ENCODE peak calls at places on chromosomes 3 and 15, in five cellular contexts. U, X, Y, T and B are unnamed samples.

GRCh38 chr15:66841953-66842681 is 140.1 kb downstream of the SMAD6 start:
- DNase-seq in U (peak; percentile 95), X (peak; percentile 29), Y (no peak), T (no peak), B (peak; percentile 71)

GRCh38 chr3:107068980-107069379 is 308.3 kb upstream of the CCDC54 start:
- DNase-seq in U (peak; percentile 93), X (no peak), T (no peak), Y (peak; percentile 1), B (peak; percentile 37)

GRCh38 chr15:98729446-98730042 is 81.2 kb downstream of the IGF1R start:
- DNase-seq in Y (no peak), U (no peak), X (no peak), T (no peak), B (no peak)

GRCh38 chr3:115042351-115042750 is 104.7 kb downstream of the ZBTB20 start:
- DNase-seq in Y (no peak), X (no peak), T (no peak), U (no peak), B (no peak)

GRCh38 chr3:15267502-15267901 is 61.5 kb downstream of the CAPN7 start:
- DNase-seq in X (no peak), Y (no peak), T (no peak), U (no peak), B (no peak)

GRCh38 chr15:100595964-100596363 is 6.0 kb downstream of the LINS1 start:
- DNase-seq in U (no peak), X (no peak), Y (no peak), T (no peak), B (no peak)

GRCh38 chr3:194739498-194740284 is 54.0 kb downstream of the FAM43A start:
- DNase-seq in Y (no peak), U (peak; percentile 16), X (no peak), T (no peak), B (no peak)

GRCh38 chr3:173870976-173871375 is 473.4 kb downstream of the NLGN1 start:
- DNase-seq in X (no peak), T (no peak), Y (no peak), U (no peak), B (no peak)

GRCh38 chr3:138782748-138783147 is 52.0 kb downstream of the PIK3CB start:
- DNase-seq in Y (no peak), X (no peak), T (no peak), U (no peak), B (no peak)

GRCh38 chr3:73490453-73491311 is 134.1 kb downstream of the PDZRN3 start:
- DNase-seq in X (no peak), T (no peak), Y (no peak), U (peak; percentile 65), B (no peak)

GRCh38 chr3:105996781-105997180 is 128.0 kb upstream of the CBLB start:
- DNase-seq in Y (no peak), X (no peak), U (no peak), T (no peak), B (no peak)

GRCh38 chr15:74511583-74511982 is 29.4 kb upstream of the ARID3B start:
- DNase-seq in X (no peak), Y (no peak), T (no peak), U (peak; percentile 16), B (no peak)

GRCh38 chr3:354433-354832 is 157.9 kb downstream of the CHL1 start:
- DNase-seq in U (peak; percentile 57), T (no peak), Y (peak; percentile 30), X (no peak), B (peak; percentile 3)

GRCh38 chr3:104805508-104805907 is 561.2 kb upstream of the ALCAM start:
- DNase-seq in U (no peak), Y (no peak), X (no peak), T (no peak), B (no peak)

GRCh38 chr3:124648551-124648950 is 81.7 kb upstream of the UMPS start:
- DNase-seq in T (no peak), U (no peak), X (no peak), Y (no peak), B (no peak)

GRCh38 chr3:171711461-171711860 is 98.8 kb downstream of the PLD1 start:
- DNase-seq in X (no peak), T (no peak), Y (no peak), U (no peak), B (no peak)